ENCODE peak calls at places on chromosomes 6 and 20, in nine cellular contexts. C, U, Y, F, Q, T, A, O and M are unnamed samples. For H3K36me3, the result is how much of the 10 kb centered on the place peaks cover.

GRCh38 chr6:28383235-28384142 is 16.1 kb downstream of the ZSCAN12 start:
- DNase-seq in C (peak), U (peak), Y (peak), F (peak), Q (peak), T (peak), A (peak), O (peak), M (peak)

GRCh38 chr20:34970193-34971037 is 14.7 kb downstream of the MYH7B start:
- DNase-seq in C (no peak), U (no peak), Y (peak), F (no peak), Q (no peak), T (no peak), A (no peak), O (no peak), M (peak)

GRCh38 chr6:134477991-134478635 is 160.2 kb upstream of the SGK1 start:
- DNase-seq in C (no peak), U (no peak), Y (no peak), F (no peak), Q (no peak), T (no peak), A (no peak), O (no peak), M (no peak)

GRCh38 chr6:53543341-53544010 is 1.4 kb downstream of the GCLC start:
- DNase-seq in C (no peak), U (no peak), Y (no peak), F (no peak), Q (no peak), T (no peak), A (no peak), O (no peak), M (no peak)

GRCh38 chr20:9156529-9157280 is 87.8 kb downstream of the PLCB4 start:
- DNase-seq in C (no peak), U (no peak), Y (no peak), F (no peak), Q (no peak), T (no peak), A (no peak), O (no peak), M (no peak)

GRCh38 chr6:119895626-119896025 is 546.1 kb upstream of the MAN1A1 start:
- DNase-seq in C (no peak), U (no peak), Y (no peak), F (no peak), Q (no peak), T (no peak), A (no peak), O (no peak), M (no peak)

GRCh38 chr6:138387577-138388368 is 10.1 kb downstream of the SMIM28 start:
- DNase-seq in C (no peak), U (no peak), Y (no peak), F (no peak), Q (no peak), T (no peak), A (no peak), O (no peak), M (no peak)

GRCh38 chr6:6722195-6722594 is 133.7 kb downstream of the LY86 start:
- DNase-seq in C (peak), U (no peak), Y (no peak), F (no peak), Q (no peak), T (no peak), A (no peak), O (no peak), M (no peak)

GRCh38 chr6:53151676-53152075 is 3.0 kb upstream of the GCM1 start:
- DNase-seq in C (no peak), U (no peak), Y (no peak), F (no peak), Q (no peak), T (no peak), A (no peak), O (no peak), M (no peak)

GRCh38 chr6:41591859-41592502 is 45.8 kb downstream of the FOXP4 start:
- DNase-seq in C (peak), U (no peak), Y (peak), F (peak), Q (peak), T (peak), A (peak), O (peak), M (peak)

GRCh38 chr6:154656660-154657059 is 76.6 kb upstream of the SCAF8 start:
- DNase-seq in C (no peak), U (no peak), Y (no peak), F (no peak), Q (no peak), T (no peak), A (no peak), O (no peak), M (no peak)

GRCh38 chr20:14234666-14235295 is 102.6 kb downstream of the FLRT3 start:
- DNase-seq in C (no peak), U (no peak), Y (no peak), F (no peak), Q (no peak), T (no peak), A (no peak), O (no peak), M (no peak)

GRCh38 chr20:45157977-45158376 is 16.7 kb upstream of the PI3 start:
- DNase-seq in C (no peak), U (no peak), Y (no peak), F (no peak), Q (no peak), T (no peak), A (no peak), O (peak), M (no peak)

GRCh38 chr6:2794171-2794730 is 29.1 kb downstream of the WRNIP1 start:
- DNase-seq in C (no peak), U (no peak), Y (no peak), F (no peak), Q (no peak), T (no peak), A (no peak), O (no peak), M (no peak)

GRCh38 chr20:40397483-40397882 is 291.6 kb downstream of the MAFB start:
- DNase-seq in C (no peak), U (no peak), Y (no peak), F (no peak), Q (no peak), T (no peak), A (no peak), O (no peak), M (no peak)

GRCh38 chr6:90703383-90703782 is 116.5 kb upstream of the MAP3K7 start:
- DNase-seq in C (no peak), U (no peak), Y (no peak), F (no peak), Q (no peak), T (no peak), A (no peak), O (no peak), M (no peak)

GRCh38 chr6:89270951-89271721 is 44.0 kb downstream of the GABRR2 start:
- DNase-seq in C (no peak), U (no peak), Y (no peak), F (no peak), Q (no peak), T (no peak), A (no peak), O (no peak), M (no peak)

GRCh38 chr6:67358241-67358640 is 1276.8 kb upstream of the ADGRB3 start:
- DNase-seq in C (no peak), U (no peak), Y (no peak), F (no peak), Q (no peak), T (no peak), A (no peak), O (no peak), M (no peak)

GRCh38 chr6:170274713-170275560 is 15.9 kb downstream of the DLL1 start:
- DNase-seq in C (no peak), U (no peak), Y (peak), F (peak), Q (no peak), T (no peak), A (no peak), O (no peak), M (no peak)

GRCh38 chr20:62376112-62377063 is 9.3 kb upstream of the LAMA5 start:
- DNase-seq in C (no peak), U (no peak), Y (peak), F (no peak), Q (peak), T (peak), A (no peak), O (no peak), M (no peak)

GRCh38 chr6:29520232-29520631 is 32.5 kb upstream of the MAS1L start:
- DNase-seq in C (no peak), U (no peak), Y (no peak), F (no peak), Q (no peak), T (no peak), A (no peak), O (no peak), M (no peak)

GRCh38 chr20:46406986-46407670 is 713 bp upstream of the ELMO2 start:
- DNase-seq in C (peak), U (peak), Y (peak), F (peak), Q (peak), T (peak), A (peak), O (no peak), M (peak)

GRCh38 chr6:26214826-26215199 is 127.6 kb downstream of the HFE start:
- DNase-seq in C (no peak), U (no peak), Y (no peak), F (peak), Q (no peak), T (no peak), A (no peak), O (no peak), M (no peak)

GRCh38 chr6:26216886-26217713 is 129.9 kb downstream of the HFE start:
- DNase-seq in C (peak), U (peak), Y (peak), F (peak), Q (peak), T (peak), A (peak), O (peak), M (peak)

GRCh38 chr6:26216015-26216885 is 129.0 kb downstream of the HFE start:
- DNase-seq in C (peak), U (no peak), Y (peak), F (peak), Q (peak), T (no peak), A (no peak), O (peak), M (no peak)

GRCh38 chr6:26213334-26214075 is 126.3 kb downstream of the HFE start:
- DNase-seq in C (no peak), U (no peak), Y (no peak), F (no peak), Q (no peak), T (no peak), A (no peak), O (no peak), M (no peak)

GRCh38 chr6:26215200-26216014 is 128.2 kb downstream of the HFE start:
- DNase-seq in C (no peak), U (no peak), Y (no peak), F (peak), Q (no peak), T (no peak), A (no peak), O (peak), M (no peak)
- TF ChIP-seq POLR2A in C (peak), U (no peak), Y (no peak), F (peak), Q (no peak), T (no peak), A (no peak), O (peak), M (peak)

GRCh38 chr6:96542702-96543101 is 20.2 kb upstream of the FHL5 start:
- DNase-seq in C (no peak), U (no peak), Y (no peak), F (no peak), Q (no peak), T (no peak), A (no peak), O (no peak), M (no peak)

GRCh38 chr6:96532399-96532798 is 10.8 kb downstream of the UFL1 start:
- DNase-seq in C (no peak), U (no peak), Y (no peak), F (no peak), Q (no peak), T (no peak), A (no peak), O (no peak), M (no peak)

GRCh38 chr6:96537726-96538125 is 16.1 kb downstream of the UFL1 start:
- DNase-seq in C (no peak), U (no peak), Y (no peak), F (no peak), Q (no peak), T (no peak), A (no peak), O (no peak), M (no peak)
- H3K36me3 ChIP-seq in C (half or more), U (under half), Y (under half), F (under half), Q (half or more), T (under half), A (under half), O (under half), M (under half)

GRCh38 chr20:19975901-19976300 is 41.3 kb upstream of the NAA20 start:
- DNase-seq in C (no peak), U (no peak), Y (no peak), F (no peak), Q (peak), T (peak), A (no peak), O (no peak), M (no peak)
- H3K27ac ChIP-seq in C (peak), U (peak), Y (peak), F (no peak), Q (peak), T (peak), A (peak), O (peak), M (peak)

DNA sequence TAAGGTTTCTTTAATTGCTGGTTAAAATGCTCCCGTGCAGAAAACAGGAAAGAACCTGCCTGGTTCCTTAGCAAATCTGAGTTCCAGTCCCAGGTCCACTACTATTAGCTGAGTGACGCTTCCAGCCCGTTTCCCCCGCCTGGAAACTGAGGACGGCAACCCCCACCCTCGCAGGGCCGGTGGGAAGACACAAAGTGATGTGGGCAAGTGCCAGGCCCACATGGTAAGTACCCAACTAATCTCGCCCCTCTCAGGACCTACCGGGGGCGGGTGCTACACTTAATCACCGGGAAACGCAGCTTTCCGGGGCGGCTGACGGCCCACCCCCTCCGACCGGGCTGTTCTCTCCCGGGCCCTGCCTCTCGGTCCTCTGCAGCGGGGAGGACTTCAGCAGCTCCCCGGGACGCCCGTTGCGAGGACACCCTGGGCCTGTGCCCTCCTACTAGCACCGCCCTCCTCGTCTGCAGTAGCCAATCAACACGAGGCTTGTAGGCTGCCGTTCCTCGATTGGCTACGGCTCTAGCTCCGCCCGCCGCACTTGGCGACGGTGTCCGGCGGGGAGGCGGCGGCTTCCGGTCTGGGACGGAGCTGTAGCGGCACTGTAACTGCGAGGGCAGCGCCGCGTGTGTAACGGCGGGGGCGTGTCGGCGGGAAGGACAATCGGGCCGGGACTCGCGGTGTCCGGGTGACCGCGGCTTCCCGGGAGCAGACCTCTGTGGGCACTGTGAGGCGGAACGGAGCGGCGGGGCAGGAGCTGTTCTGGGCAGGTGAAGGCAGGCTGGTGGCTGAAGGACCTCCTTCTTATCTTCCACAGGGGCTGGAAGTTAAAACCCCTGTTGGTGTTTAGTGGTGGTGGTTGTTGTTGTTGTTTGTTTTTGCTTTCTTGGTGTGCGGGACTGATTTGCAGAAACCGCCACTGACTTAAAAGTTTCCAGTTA is at the start of gene ZBTB9:
- DNase-seq in C (peak), U (peak), Y (peak), F (peak), Q (peak), T (peak), A (peak), O (peak), M (peak)
- TF ChIP-seq POLR2A in C (peak), U (peak), Y (peak), F (peak), Q (no peak), T (peak), A (peak), O (peak), M (peak)

GRCh38 chr6:13190391-13190790 is 137.9 kb downstream of the TBC1D7 start:
- DNase-seq in C (no peak), U (no peak), Y (no peak), F (no peak), Q (no peak), T (no peak), A (no peak), O (no peak), M (no peak)
- H3K36me3 ChIP-seq in C (under half), U (under half), Y (under half), F (under half), Q (under half), T (under half), A (under half), O (under half), M (under half)

GRCh38 chr6:107786709-107787588 is 37.2 kb downstream of the SCML4 start:
- DNase-seq in C (peak), U (no peak), Y (no peak), F (peak), Q (no peak), T (no peak), A (no peak), O (no peak), M (no peak)

GRCh38 chr6:107786179-107786578 is 37.9 kb downstream of the SCML4 start:
- DNase-seq in C (no peak), U (no peak), Y (no peak), F (no peak), Q (no peak), T (no peak), A (no peak), O (no peak), M (no peak)

GRCh38 chr6:107789361-107789760 is 34.8 kb downstream of the SCML4 start:
- DNase-seq in C (no peak), U (no peak), Y (no peak), F (no peak), Q (no peak), T (no peak), A (no peak), O (no peak), M (no peak)

GRCh38 chr6:107784669-107785068 is 39.4 kb downstream of the SCML4 start:
- DNase-seq in C (no peak), U (no peak), Y (no peak), F (no peak), Q (no peak), T (no peak), A (no peak), O (no peak), M (no peak)

GRCh38 chr6:107787589-107787960 is 36.5 kb downstream of the SCML4 start:
- DNase-seq in C (no peak), U (no peak), Y (no peak), F (no peak), Q (no peak), T (no peak), A (no peak), O (no peak), M (no peak)
- H3K27ac ChIP-seq in C (no peak), U (no peak), Y (no peak), F (no peak), Q (no peak), T (no peak), A (no peak), O (no peak), M (no peak)